ENCODE peak calls at places on chromosomes 11 and 22, in four cellular contexts. P, F, S and A are unnamed samples.

GRCh38 chr22:40498454-40499186 is 128.2 kb downstream of the SGSM3 start:
- DNase-seq in P (no peak), F (peak), S (no peak), A (peak)

GRCh38 chr11:124277809-124278208 is 21.6 kb downstream of the OR8G5 start:
- DNase-seq in P (no peak), F (no peak), S (no peak), A (peak)

GRCh38 chr11:76603202-76603601 is 67.3 kb downstream of the LRRC32 start:
- DNase-seq in P (no peak), F (no peak), S (no peak), A (no peak)

GRCh38 chr11:85752201-85752889 is 58.6 kb downstream of the SYTL2 start:
- DNase-seq in P (no peak), F (no peak), S (no peak), A (no peak)

GRCh38 chr22:40534379-40535188 is 101.9 kb downstream of the MRTFA start:
- DNase-seq in P (no peak), F (peak), S (no peak), A (peak)

GRCh38 chr22:47002692-47003091 is 240.2 kb downstream of the TBC1D22A start:
- DNase-seq in P (no peak), F (no peak), S (no peak), A (no peak)

GRCh38 chr11:92589512-92589911 is 364.9 kb downstream of the FAT3 start:
- DNase-seq in P (no peak), F (no peak), S (no peak), A (no peak)

GRCh38 chr11:17635551-17635938 is 83.8 kb upstream of the MYOD1 start:
- DNase-seq in P (no peak), F (no peak), S (no peak), A (peak)

GRCh38 chr11:43492701-43493100 is 134.0 kb downstream of the TTC17 start:
- DNase-seq in P (no peak), F (no peak), S (no peak), A (no peak)

GRCh38 chr11:90414221-90414620 is 191.4 kb upstream of the CHORDC1 start:
- DNase-seq in P (no peak), F (no peak), S (no peak), A (no peak)

GRCh38 chr11:68377389-68377795 is 65.0 kb downstream of the LRP5 start:
- DNase-seq in P (peak), F (no peak), S (no peak), A (no peak)

GRCh38 chr11:33778682-33779081 is 4.4 kb upstream of the FBXO3 start:
- DNase-seq in P (no peak), F (no peak), S (no peak), A (peak)